ENCODE peak calls at places on chromosomes 2 and 18, in four cellular contexts. O, P, J and G are unnamed samples.

GRCh38 chr2:199085201-199085750 is 372.5 kb downstream of the SATB2 start:
- DNase-seq in O (no peak), P (no peak), J (no peak), G (no peak)

GRCh38 chr2:144936442-144936841 is 416.5 kb upstream of the ZEB2 start:
- DNase-seq in O (no peak), P (no peak), J (no peak), G (no peak)

GRCh38 chr18:55290898-55291297 is 297.1 kb downstream of the TCF4 start:
- DNase-seq in O (no peak), P (no peak), J (no peak), G (no peak)

GRCh38 chr18:43193336-43193735 is 77.9 kb upstream of the RIT2 start:
- DNase-seq in O (no peak), P (no peak), J (no peak), G (no peak)

GRCh38 chr2:171146071-171146470 is 14.6 kb downstream of the TLK1 start:
- DNase-seq in O (no peak), P (no peak), J (no peak), G (no peak)

GRCh38 chr18:49763590-49763989 is 49.7 kb downstream of the ACAA2 start:
- DNase-seq in O (no peak), P (no peak), J (no peak), G (no peak)

GRCh38 chr2:238946586-238947242 is 98.8 kb downstream of the TWIST2 start:
- DNase-seq in O (no peak), P (no peak), J (no peak), G (no peak)

GRCh38 chr18:48539406-48540328 is 836 bp downstream of the CTIF start:
- DNase-seq in O (no peak), P (no peak), J (no peak), G (no peak)

GRCh38 chr2:45675130-45675812 is 23.8 kb downstream of the PRKCE start:
- DNase-seq in O (no peak), P (no peak), J (no peak), G (no peak)

GRCh38 chr2:224837066-224837465 is 120.9 kb upstream of the CCDC195 start:
- DNase-seq in O (no peak), P (no peak), J (no peak), G (no peak)

GRCh38 chr2:19178175-19178574 is 180.2 kb downstream of the OSR1 start:
- DNase-seq in O (no peak), P (no peak), J (no peak), G (no peak)

GRCh38 chr2:3535794-3536681 is 16.7 kb upstream of the ADI1 start:
- DNase-seq in O (peak), P (no peak), J (no peak), G (no peak)

GRCh38 chr2:240701091-240701735 is 9.5 kb downstream of the AQP12A start:
- DNase-seq in O (no peak), P (no peak), J (no peak), G (no peak)

GRCh38 chr2:105397959-105398521 is 811 bp downstream of the FHL2 start:
- DNase-seq in O (no peak), P (no peak), J (no peak), G (no peak)

GRCh38 chr2:150011336-150011735 is 423.8 kb upstream of the MMADHC start:
- DNase-seq in O (no peak), P (no peak), J (no peak), G (no peak)

GRCh38 chr2:42962521-42962953 is 170.2 kb upstream of the HAAO start:
- DNase-seq in O (no peak), P (no peak), J (no peak), G (no peak)

GRCh38 chr2:150878347-150878746 is 383.3 kb downstream of the RBM43 start:
- DNase-seq in O (peak), P (no peak), J (no peak), G (no peak)

GRCh38 chr2:226943862-226944610 is 108.2 kb downstream of the RHBDD1 start:
- DNase-seq in O (no peak), P (no peak), J (no peak), G (no peak)

GRCh38 chr2:241356871-241357260 is 781 bp downstream of the FARP2 start:
- DNase-seq in O (no peak), P (no peak), J (no peak), G (no peak)

GRCh38 chr2:144479138-144479537 is 40.8 kb downstream of the ZEB2 start:
- DNase-seq in O (no peak), P (no peak), J (peak), G (peak)

GRCh38 chr2:151007365-151007764 is 254.3 kb downstream of the RBM43 start:
- DNase-seq in O (no peak), P (no peak), J (no peak), G (no peak)

GRCh38 chr2:35343135-35343534 is 1012.4 kb upstream of the CRIM1 start:
- DNase-seq in O (no peak), P (no peak), J (no peak), G (peak)

GRCh38 chr2:147204102-147204501 is 640.7 kb upstream of the ACVR2A start:
- DNase-seq in O (no peak), P (no peak), J (no peak), G (no peak)

GRCh38 chr2:101387151-101387807 is at the start of gene CREG2:
- DNase-seq in O (peak), P (no peak), J (peak), G (peak)

GRCh38 chr18:79555885-79556284 is 123.7 kb upstream of the CTDP1 start:
- DNase-seq in O (no peak), P (no peak), J (no peak), G (no peak)

GRCh38 chr2:215439980-215440512 is 4.2 kb upstream of the FN1 start:
- DNase-seq in O (peak), P (no peak), J (no peak), G (no peak)

GRCh38 chr18:56715121-56715520 is 64.0 kb downstream of the WDR7 start:
- DNase-seq in O (no peak), P (no peak), J (no peak), G (no peak)

GRCh38 chr2:239343946-239344856 is 56.6 kb downstream of the HDAC4 start:
- DNase-seq in O (no peak), P (no peak), J (no peak), G (no peak)

GRCh38 chr2:140891614-140892212 is 1239.1 kb downstream of the LRP1B start:
- DNase-seq in O (no peak), P (no peak), J (no peak), G (no peak)

GRCh38 chr2:23655862-23656596 is 270.9 kb downstream of the ATAD2B start:
- DNase-seq in O (no peak), P (no peak), J (no peak), G (no peak)

GRCh38 chr18:39751161-39751560 is 2185.6 kb upstream of the CELF4 start:
- DNase-seq in O (no peak), P (no peak), J (no peak), G (no peak)
- TF ChIP-seq SUZ12 in O (no peak), P (no peak), J (no peak), G (no peak)

DNA sequence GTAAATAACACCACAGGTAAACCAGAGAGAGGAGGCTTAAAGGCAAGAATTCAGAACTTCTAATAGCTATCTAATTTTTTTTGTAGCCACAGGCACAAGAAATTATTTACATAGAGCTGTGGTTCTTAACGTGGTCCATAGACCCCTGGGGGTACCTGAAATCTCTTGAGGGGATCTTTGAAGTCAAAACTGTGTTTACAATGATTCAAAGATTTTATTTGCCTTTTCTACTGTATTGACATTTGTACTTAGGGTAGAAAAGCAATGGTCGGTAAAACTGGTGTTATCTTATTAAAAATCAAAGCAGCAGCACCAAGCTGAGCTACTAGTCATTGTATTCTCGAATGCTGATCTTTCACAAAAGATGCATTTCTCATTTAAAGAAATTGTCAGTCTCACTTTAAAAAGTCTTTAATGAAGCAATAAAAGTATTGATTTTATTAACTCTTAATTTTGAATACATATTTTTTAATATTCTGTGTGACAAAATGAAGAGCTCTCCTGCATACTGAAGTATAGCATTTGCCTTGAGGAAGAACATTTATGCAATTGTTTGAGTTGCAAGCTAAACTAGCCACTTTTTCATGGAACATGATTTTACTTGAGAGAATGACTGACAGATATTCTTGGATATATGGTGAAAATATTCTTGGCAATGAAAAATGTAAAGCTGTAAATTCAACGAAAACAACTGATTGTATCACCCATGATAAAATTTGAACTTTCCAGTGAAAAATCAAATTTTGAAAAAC is 25.6 kb upstream of the KLHL14 start:
- DNase-seq in O (peak), P (no peak), J (no peak), G (no peak)
- H3K4me3 ChIP-seq in O (no peak), P (no peak), J (no peak), G (no peak)

DNA sequence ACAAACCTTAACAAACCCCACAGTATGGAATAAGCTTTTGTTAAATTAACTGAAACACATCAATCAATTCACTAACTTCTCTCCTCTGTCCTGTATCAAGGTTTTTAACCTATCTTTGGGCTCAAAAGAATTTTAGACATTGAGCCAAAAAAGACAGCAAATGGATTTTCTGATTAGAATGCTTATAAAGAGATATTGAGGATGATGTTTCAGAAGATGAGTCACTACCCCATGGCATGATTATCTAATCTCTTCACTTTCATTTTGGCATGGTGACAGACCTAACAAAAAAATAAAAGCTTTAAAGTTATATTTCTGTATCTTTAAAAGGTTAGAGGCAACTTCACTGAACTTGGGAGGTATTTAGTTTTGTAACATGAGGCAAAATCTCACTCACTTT is 55.5 kb downstream of the SGPP2 start:
- DNase-seq in O (no peak), P (no peak), J (no peak), G (no peak)
- TF ChIP-seq SUZ12 in O (no peak), P (no peak), J (no peak), G (no peak)

DNA sequence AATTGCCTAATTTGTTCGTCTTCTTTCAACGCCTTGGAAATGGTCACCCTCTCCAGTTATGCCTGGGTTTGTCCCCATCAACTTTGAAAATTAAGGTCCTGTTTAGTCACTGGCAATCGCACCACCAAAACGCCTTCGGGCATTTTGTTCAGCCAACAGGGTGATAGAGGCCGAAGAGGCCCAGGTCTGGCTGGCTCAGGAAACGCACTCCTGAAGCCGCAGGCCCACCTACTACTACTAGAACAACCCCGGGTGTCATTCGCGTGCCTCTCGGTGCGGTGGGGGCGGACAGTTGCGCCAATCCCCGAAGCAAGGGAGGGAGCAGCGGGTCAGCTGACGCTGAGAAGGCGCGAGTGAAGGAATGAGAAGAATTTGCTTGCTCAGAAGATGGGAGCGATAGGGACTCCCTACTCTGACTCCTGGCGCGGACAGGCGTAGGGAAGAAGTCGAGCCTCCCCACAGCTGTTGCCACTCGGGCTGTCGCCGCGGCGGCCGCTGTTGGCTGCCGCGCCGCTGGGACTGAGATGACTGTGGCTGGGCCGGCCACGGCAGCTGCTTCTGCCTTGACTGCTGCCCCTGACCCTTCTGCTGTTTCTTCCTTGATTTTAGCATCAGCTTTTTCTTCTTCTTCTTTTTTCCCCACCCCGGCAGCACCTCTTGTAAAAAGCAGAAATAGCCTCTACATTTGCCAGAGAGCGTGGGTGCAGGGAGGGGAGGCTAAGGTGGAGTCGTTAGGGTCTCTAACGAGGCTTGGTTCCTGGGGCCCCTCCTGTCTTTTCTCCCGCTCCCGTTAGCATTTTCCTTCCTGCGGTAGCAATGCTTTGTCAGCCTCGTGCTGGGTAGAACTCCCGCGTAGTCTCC is 387.6 kb downstream of the FIGN start:
- DNase-seq in O (no peak), P (no peak), J (peak), G (peak)
- H3K4me3 ChIP-seq in O (no peak), P (no peak), J (peak), G (peak)

DNA sequence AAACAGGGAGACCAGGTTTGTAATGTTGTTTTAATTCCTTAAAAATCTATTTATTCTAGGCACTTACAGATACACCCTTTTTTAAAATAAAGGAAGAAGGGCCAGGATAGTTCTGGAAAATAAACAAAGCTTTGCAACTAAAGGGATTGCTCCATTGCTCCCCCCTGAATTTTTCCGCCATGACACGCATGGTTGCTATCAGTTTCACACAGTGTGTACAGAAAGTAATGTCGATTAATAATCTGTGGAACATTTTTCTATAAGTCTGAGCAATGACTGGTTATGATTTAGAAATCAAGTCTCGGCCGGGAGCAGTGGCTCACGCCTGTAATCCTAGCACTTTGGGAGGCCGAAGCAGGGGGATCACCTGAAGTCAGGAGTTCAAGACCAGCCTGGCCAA is 90.8 kb downstream of the GAREM1 start:
- DNase-seq in O (no peak), P (no peak), J (no peak), G (no peak)
- TF ChIP-seq SUZ12 in O (no peak), P (no peak), J (no peak), G (no peak)

DNA sequence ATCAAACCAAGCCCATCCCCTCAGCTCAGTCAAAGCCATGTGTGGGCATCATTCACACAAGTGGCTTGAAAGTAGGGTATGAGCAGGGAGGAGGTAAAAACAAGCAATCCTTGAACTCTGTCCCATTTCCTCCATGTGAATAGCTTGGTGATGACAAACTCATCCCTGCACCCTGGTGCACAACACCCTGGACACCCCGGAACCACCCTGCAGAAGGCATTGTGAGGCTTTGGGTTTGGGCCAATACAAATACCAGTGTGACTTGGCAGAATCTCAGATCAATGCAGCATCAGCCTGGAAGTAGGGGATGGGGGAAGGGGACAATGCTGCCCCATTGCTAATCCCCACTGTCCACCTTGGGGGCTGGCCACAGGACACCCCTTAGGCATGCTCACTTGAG is 28.6 kb downstream of the TGFA start:
- DNase-seq in O (peak), P (no peak), J (no peak), G (no peak)
- H3K4me3 ChIP-seq in O (peak), P (no peak), J (no peak), G (no peak)

DNA sequence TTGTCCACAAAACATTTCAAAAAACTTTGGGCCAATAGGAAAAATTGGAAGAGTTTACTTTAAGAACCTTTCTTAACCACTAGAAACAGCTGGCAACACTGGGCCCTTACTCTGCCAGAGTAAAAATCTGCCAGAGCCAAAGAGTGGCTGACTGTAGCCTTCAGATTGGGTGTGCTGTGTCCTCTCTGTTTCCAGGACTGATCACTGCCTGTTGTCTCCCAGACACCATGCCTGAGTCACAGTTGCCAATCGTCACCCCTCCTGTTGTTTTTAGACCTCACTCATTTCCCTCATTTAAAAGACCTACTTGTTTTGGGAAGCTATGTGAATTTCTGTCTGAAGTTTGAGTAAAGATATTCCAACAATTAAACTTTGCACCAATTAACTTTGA is 159.1 kb downstream of the PPP1R1C start:
- DNase-seq in O (no peak), P (no peak), J (no peak), G (no peak)
- TF ChIP-seq SUZ12 in O (no peak), P (no peak), J (no peak), G (no peak)

DNA sequence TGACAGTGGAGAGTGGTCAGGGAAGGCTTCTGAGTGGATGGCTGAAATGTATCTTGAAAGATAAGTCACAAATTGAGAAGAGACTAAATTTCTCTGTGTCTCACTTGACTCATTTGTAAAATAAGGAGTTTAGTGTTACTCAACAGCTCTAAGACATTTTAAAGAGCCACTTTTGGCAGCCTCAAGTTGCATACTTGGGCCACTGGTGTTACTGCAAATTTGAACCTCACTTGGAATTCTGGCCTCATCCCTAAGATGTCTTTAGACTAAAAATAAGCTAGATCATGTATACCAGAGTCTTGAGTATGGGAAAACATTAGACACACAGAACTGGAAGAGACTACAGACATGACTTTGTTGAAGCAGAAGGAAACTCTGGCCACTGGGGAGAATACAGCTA is 4.5 kb upstream of the MTLN start:
- DNase-seq in O (no peak), P (no peak), J (no peak), G (no peak)
- H3K4me3 ChIP-seq in O (no peak), P (no peak), J (no peak), G (no peak)

DNA sequence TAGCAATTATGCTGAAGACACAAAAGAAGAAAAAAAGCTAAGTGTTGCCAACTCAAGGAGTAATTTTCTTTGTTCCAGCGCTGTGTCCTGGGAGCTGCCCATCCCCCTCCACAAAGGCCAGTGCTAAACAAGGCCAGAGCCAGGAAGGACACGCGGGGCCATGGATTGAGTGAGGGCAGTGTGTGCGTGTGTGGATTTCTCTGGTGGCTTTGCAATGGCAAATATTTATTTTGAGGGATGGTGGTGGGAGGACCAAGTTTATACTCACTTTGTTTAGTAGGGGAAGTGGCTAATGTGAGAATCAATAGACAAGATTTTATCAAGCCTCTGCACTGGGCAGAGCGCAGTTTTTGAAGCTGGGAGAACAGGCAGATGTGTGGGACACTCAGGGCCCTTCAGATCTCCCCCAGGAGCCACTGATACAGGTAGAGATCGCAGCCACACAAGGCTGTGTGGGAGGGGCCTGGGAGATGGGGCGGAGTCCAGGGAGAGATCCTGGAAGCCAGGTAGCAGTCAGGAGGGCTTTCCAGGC is 11.4 kb downstream of the AGAP1 start:
- DNase-seq in O (peak), P (no peak), J (no peak), G (no peak)
- TF ChIP-seq SUZ12 in O (no peak), P (no peak), J (no peak), G (no peak)